ENCODE peak calls at places on chromosomes 5 and 9, in six cellular contexts. O is mammary epithelial cell; L is hepatocyte; G is esophagus squamous epithelium; A is CD8-positive, alpha-beta T cell; X is transverse colon. R is an unnamed sample. For H3K27me3, the result is how much of the 10 kb centered on the place peaks cover.

GRCh38 chr5:14133394-14133793 is 9.7 kb upstream of the TRIO start:
- DNase-seq in O (no peak), L (no peak), G (no peak), A (no peak), X (no peak), R (no peak)

GRCh38 chr5:15116996-15117395 is 245.4 kb upstream of the ANKH start:
- DNase-seq in O (no peak), L (no peak), G (no peak), A (no peak), X (no peak), R (no peak)

GRCh38 chr9:2179557-2179956 is 164.4 kb downstream of the SMARCA2 start:
- DNase-seq in O (peak), L (no peak), G (no peak), A (no peak), X (no peak), R (no peak)

GRCh38 chr9:120845255-120845654 is 2.5 kb upstream of the PSMD5 start:
- DNase-seq in O (no peak), L (no peak), G (no peak), A (no peak), X (no peak), R (no peak)

GRCh38 chr5:5419291-5420210 is 2.9 kb upstream of the ICE1 start:
- DNase-seq in O (peak), L (peak), G (no peak), A (no peak), X (no peak), R (no peak)

GRCh38 chr5:12017037-12017436 is 112.8 kb upstream of the CTNND2 start:
- DNase-seq in O (no peak), L (no peak), G (no peak), A (no peak), X (no peak), R (no peak)

GRCh38 chr9:83343366-83343765 is 194.8 kb downstream of the FRMD3 start:
- DNase-seq in O (no peak), L (no peak), G (no peak), A (no peak), X (no peak), R (no peak)

GRCh38 chr9:87147803-87148202 is 200.5 kb upstream of the GAS1 start:
- DNase-seq in O (no peak), L (no peak), G (no peak), A (no peak), X (no peak), R (no peak)

GRCh38 chr5:172410839-172411238 is 43.5 kb downstream of the SH3PXD2B start:
- DNase-seq in O (no peak), L (peak), G (no peak), A (no peak), X (no peak), R (no peak)

GRCh38 chr5:10045376-10045775 is 204.3 kb downstream of the ATPSCKMT start:
- DNase-seq in O (no peak), L (no peak), G (no peak), A (no peak), X (no peak), R (no peak)

GRCh38 chr5:107869459-107870115 is 198.8 kb upstream of the EFNA5 start:
- DNase-seq in O (peak), L (peak), G (no peak), A (no peak), X (no peak), R (no peak)

GRCh38 chr5:134794136-134794535 is 35.6 kb downstream of the DDX46 start:
- DNase-seq in O (peak), L (no peak), G (no peak), A (no peak), X (no peak), R (no peak)

GRCh38 chr5:89342106-89342876 is 459.3 kb upstream of the MEF2C start:
- DNase-seq in O (peak), L (no peak), G (no peak), A (no peak), X (no peak), R (no peak)

GRCh38 chr5:60584304-60584703 is 115.7 kb downstream of the DEPDC1B start:
- DNase-seq in O (no peak), L (no peak), G (no peak), A (no peak), X (no peak), R (no peak)

GRCh38 chr9:138048184-138048583 is 170.6 kb downstream of the CACNA1B start:
- DNase-seq in O (no peak), L (no peak), G (no peak), A (no peak), X (no peak), R (no peak)

GRCh38 chr5:106121972-106122605 is 1548.6 kb downstream of the EFNA5 start:
- DNase-seq in O (peak), L (peak), G (no peak), A (no peak), X (peak), R (peak)

GRCh38 chr9:130661461-130662098 is 2.8 kb upstream of the PRDM12 start:
- DNase-seq in O (no peak), L (no peak), G (no peak), A (no peak), X (no peak), R (peak)

GRCh38 chr5:62376064-62376463 is 27.6 kb downstream of the DIMT1 start:
- DNase-seq in O (peak), L (peak), G (no peak), A (no peak), X (no peak), R (no peak)

GRCh38 chr5:8391916-8392315 is 523.0 kb downstream of the MTRR start:
- DNase-seq in O (no peak), L (no peak), G (no peak), A (no peak), X (no peak), R (no peak)

GRCh38 chr5:139637438-139638089 is 10.6 kb upstream of the CXXC5 start:
- DNase-seq in O (peak), L (peak), G (no peak), A (no peak), X (peak), R (peak)

GRCh38 chr5:94849324-94849723 is 230.9 kb downstream of the SLF1 start:
- DNase-seq in O (no peak), L (no peak), G (no peak), A (no peak), X (no peak), R (no peak)

GRCh38 chr5:125044491-125045282 is 298.2 kb upstream of the ZNF608 start:
- DNase-seq in O (no peak), L (no peak), G (no peak), A (no peak), X (no peak), R (no peak)

GRCh38 chr9:127525426-127526188 is 74.3 kb downstream of the LRSAM1 start:
- DNase-seq in O (no peak), L (no peak), G (no peak), A (no peak), X (no peak), R (no peak)

GRCh38 chr5:125455041-125455440 is 708.6 kb upstream of the ZNF608 start:
- DNase-seq in O (no peak), L (no peak), G (no peak), A (no peak), X (no peak), R (no peak)

GRCh38 chr9:6467006-6467625 is 54.1 kb downstream of the UHRF2 start:
- DNase-seq in O (peak), L (no peak), G (no peak), A (no peak), X (no peak), R (no peak)

GRCh38 chr5:150918613-150919012 is 13.8 kb upstream of the ZNF300 start:
- DNase-seq in O (peak), L (no peak), G (no peak), A (no peak), X (no peak), R (no peak)

GRCh38 chr9:94250456-94250855 is 8.6 kb upstream of the ZNF169 start:
- DNase-seq in O (peak), L (no peak), G (no peak), A (no peak), X (no peak), R (no peak)

GRCh38 chr5:3598236-3598635 is 2.6 kb downstream of the IRX1 start:
- DNase-seq in O (peak), L (no peak), G (no peak), A (no peak), X (no peak), R (no peak)

GRCh38 chr5:1552469-1553255 is 28.9 kb upstream of the LPCAT1 start:
- DNase-seq in O (no peak), L (no peak), G (no peak), A (no peak), X (peak), R (no peak)

GRCh38 chr9:100595391-100596199 is 17.7 kb downstream of the CAVIN4 start:
- DNase-seq in O (peak), L (peak), G (no peak), A (no peak), X (no peak), R (no peak)

GRCh38 chr9:86943223-86943870 is 4.0 kb downstream of the GAS1 start:
- DNase-seq in O (no peak), L (peak), G (no peak), A (no peak), X (no peak), R (no peak)

GRCh38 chr5:135353952-135354721 is 44.9 kb downstream of the MACROH2A1 start:
- DNase-seq in O (no peak), L (no peak), G (no peak), A (no peak), X (no peak), R (no peak)

GRCh38 chr9:6715755-6716643 is 41.8 kb upstream of the KDM4C start:
- DNase-seq in O (no peak), L (peak), G (no peak), A (peak), X (peak), R (peak)

GRCh38 chr5:95951916-95952315 is 9.7 kb downstream of the ELL2 start:
- DNase-seq in O (no peak), L (no peak), G (no peak), A (no peak), X (no peak), R (no peak)

GRCh38 chr5:150665044-150665443 is 4.0 kb downstream of the MYOZ3 start:
- DNase-seq in O (no peak), L (no peak), G (no peak), A (no peak), X (no peak), R (no peak)

GRCh38 chr5:180990889-180991257 is 2.2 kb downstream of the BTNL3 start:
- DNase-seq in O (no peak), L (no peak), G (no peak), A (no peak), X (peak), R (no peak)

GRCh38 chr5:138177936-138178515 is 404 bp downstream of the BRD8 start:
- DNase-seq in O (peak), L (peak), G (no peak), A (no peak), X (peak), R (no peak)

GRCh38 chr5:126369995-126370731 is 53.0 kb upstream of the GRAMD2B start:
- DNase-seq in O (no peak), L (peak), G (no peak), A (no peak), X (no peak), R (no peak)

GRCh38 chr5:2726366-2726765 is 25.1 kb downstream of the IRX2 start:
- DNase-seq in O (no peak), L (no peak), G (no peak), A (no peak), X (no peak), R (no peak)

GRCh38 chr5:76488969-76489368 is 85.9 kb downstream of the IQGAP2 start:
- DNase-seq in O (no peak), L (no peak), G (no peak), A (no peak), X (no peak), R (no peak)
- H3K4me3 ChIP-seq in O (no peak), L (no peak), G (no peak), A (no peak), X (no peak), R (no peak)

GRCh38 chr5:141824717-141825116 is 53.5 kb downstream of the PCDH1 start:
- DNase-seq in O (no peak), L (no peak), G (no peak), A (no peak), X (no peak), R (no peak)
- H3K27me3 ChIP-seq in O (under half), L (under half), G (under half), A (under half), X (under half), R (under half)

DNA sequence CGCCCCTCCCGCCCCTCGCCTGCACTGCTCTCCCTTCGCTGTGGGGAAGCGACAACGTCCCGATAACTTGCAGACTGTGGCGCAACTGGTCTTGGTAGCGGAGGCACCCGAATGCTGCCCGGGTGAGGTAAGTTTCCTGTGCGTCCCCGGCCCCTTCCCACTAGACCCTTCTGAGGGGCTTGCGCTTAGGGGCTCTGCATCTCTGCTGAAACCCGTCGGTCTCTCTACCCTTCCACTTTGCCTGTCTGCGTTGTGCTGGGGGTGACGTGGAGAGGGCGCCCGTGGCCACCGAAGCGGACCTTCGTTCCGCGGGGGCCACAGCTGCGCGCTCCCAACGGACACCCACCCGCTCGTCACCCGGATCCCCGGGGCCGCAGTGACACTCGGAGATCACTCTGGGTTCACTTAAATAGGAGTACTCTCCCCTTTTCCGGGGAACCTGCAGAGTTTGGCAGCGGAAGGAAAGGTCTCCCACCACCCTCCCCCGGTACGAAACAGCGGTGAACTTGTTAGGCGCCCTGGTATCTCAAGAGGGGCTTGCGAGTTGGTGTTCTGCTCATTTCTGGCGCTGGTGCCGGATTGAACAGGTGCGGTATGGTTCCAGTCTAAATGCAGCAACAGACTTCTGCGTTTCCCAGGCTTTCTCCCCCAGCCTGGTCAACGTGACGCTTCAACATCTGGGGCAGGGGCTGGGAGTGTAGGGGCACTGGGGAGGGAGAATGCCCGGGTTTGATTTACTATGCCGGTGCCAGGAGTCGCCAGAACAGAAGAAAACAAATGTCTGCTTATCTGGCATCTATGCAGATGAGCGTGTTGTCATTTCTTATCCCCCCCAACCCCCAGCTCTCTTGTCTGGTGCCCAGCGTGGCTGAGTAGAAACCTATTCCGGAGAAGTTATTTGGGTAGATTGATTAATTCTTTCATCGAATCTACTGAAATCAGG is 867 bp downstream of the PIP5K1B start:
- DNase-seq in O (peak), L (peak), G (no peak), A (no peak), X (peak), R (peak)
- TF ChIP-seq CTCF in O (no peak), L (peak), G (no peak), A (no peak), X (peak), R (no peak)

GRCh38 chr5:174609116-174609515 is 115.3 kb upstream of the MSX2 start:
- DNase-seq in O (no peak), L (no peak), G (no peak), A (no peak), X (no peak), R (no peak)

GRCh38 chr5:174610968-174611367 is 113.4 kb upstream of the MSX2 start:
- DNase-seq in O (peak), L (peak), G (no peak), A (no peak), X (peak), R (peak)

GRCh38 chr5:174607205-174607604 is 117.2 kb upstream of the MSX2 start:
- DNase-seq in O (no peak), L (no peak), G (no peak), A (no peak), X (no peak), R (no peak)

GRCh38 chr5:174606646-174607045 is 117.7 kb upstream of the MSX2 start:
- DNase-seq in O (no peak), L (no peak), G (no peak), A (no peak), X (no peak), R (no peak)

DNA sequence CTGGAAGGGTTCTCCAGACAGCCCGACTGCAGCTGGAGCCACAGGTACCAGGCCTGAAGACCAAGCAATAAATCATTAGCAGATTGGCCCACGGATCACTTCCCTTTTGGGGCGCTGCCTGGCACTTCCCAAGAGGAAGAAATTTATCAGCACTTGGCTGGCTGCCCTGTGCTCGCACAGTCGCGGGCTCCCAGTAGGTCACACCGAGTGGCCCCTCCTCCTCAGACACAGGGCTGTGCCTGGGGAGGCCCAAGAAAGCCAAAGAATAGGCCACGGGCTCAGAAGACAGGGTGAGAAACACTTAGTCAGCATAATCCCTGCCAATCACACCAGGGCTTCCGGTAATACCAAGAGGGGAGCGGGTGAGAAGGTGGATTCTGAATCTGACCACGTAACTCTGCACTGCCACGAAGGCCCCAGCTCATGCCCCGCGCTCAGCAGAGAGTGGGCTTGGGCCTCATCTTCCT is 115.7 kb upstream of the MSX2 start:
- DNase-seq in O (no peak), L (no peak), G (no peak), A (no peak), X (peak), R (peak)
- H3K4me3 ChIP-seq in O (no peak), L (no peak), G (peak), A (no peak), X (no peak), R (no peak)

DNA sequence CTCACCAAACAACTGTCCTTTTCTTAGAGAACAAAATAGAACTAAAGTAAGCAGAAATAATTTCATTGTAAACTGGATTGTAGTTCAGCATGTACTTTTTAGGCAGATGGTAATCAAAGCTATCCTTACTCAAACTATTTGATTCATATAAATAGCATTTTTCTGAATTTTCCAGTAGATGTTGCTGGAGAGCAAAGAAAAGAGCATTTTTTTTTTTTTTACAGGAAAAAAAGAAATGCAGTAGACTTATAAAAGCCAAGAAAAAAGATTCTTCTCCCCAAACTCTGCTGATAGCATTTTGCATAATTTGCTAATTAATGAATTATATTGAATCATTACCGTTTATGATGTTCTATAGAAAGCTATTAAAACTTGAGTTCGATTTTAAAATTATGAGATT is 715.3 kb upstream of the WWC1 start:
- DNase-seq in O (no peak), L (no peak), G (no peak), A (no peak), X (no peak), R (no peak)
- H3K27me3 ChIP-seq in O (under half), L (half or more), G (under half), A (under half), X (half or more), R (under half)

GRCh38 chr5:44875661-44876250 is 67.0 kb downstream of the MRPS30 start:
- DNase-seq in O (peak), L (peak), G (no peak), A (no peak), X (no peak), R (no peak)
- TF ChIP-seq CTCF in O (no peak), L (no peak), G (no peak), A (no peak), X (no peak), R (no peak)

DNA sequence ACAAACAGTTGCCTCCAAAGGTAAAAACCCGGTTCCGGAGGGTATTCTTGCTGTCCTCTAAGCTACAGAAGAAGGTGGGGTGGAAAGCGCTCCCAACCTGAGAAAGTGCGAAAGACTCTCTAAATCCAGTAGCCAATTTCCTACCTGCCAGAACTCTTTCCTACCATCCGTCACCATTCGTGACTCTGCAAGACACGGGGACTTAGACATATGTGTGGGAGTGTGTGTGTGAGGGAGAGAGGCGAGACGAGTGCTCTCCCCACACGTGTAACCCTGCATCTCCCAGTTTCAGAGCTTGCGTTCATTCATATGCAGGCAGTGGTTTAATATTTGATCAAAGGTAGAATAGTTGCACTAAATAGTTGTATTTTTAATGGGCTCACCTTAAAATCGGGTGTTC is 473 bp upstream of the GABRA1 start:
- DNase-seq in O (no peak), L (no peak), G (no peak), A (no peak), X (no peak), R (no peak)
- H3K4me3 ChIP-seq in O (no peak), L (no peak), G (no peak), A (no peak), X (no peak), R (no peak)

R was measured in left lung.